ENCODE peak calls at places on chromosomes 3 and 15, in seven cellular contexts. M is body of pancreas, C is H1, D is HCT116, T is A549, Q is ovary, F is thyroid gland. S is an unnamed sample.

GRCh38 chr15:71792521-71792920 is 17.8 kb upstream of the NR2E3 start:
- DNase-seq in T (no peak), Q (no peak), M (no peak), C (no peak), F (no peak), D (no peak), S (no peak)

GRCh38 chr3:99128740-99129505 is 227.4 kb upstream of the DCBLD2 start:
- DNase-seq in M (no peak), C (no peak), Q (no peak), T (no peak), F (no peak), D (peak; percentile 79), S (no peak)

GRCh38 chr15:97874139-97874538 is 86.4 kb upstream of the ARRDC4 start:
- DNase-seq in F (no peak), T (no peak), C (no peak), Q (no peak), D (no peak), M (no peak), S (no peak)

GRCh38 chr3:188712257-188712924 is 459.4 kb upstream of the TPRG1 start:
- DNase-seq in T (no peak), Q (no peak), M (no peak), C (no peak), F (no peak), D (no peak), S (no peak)

GRCh38 chr3:4740397-4741105 is 238.7 kb upstream of the BHLHE40 start:
- DNase-seq in T (no peak), D (no peak), Q (no peak), F (no peak), M (no peak), C (no peak), S (no peak)

GRCh38 chr3:120816728-120817127 is 74.2 kb downstream of the GTF2E1 start:
- DNase-seq in Q (peak; percentile 71), F (peak; percentile 88), C (no peak), M (peak; percentile 37), T (no peak), D (no peak), S (no peak)

GRCh38 chr3:113193298-113193697 is 18.1 kb upstream of the BOC start:
- DNase-seq in C (no peak), D (no peak), M (no peak), F (peak; percentile 47), T (no peak), Q (no peak), S (no peak)

GRCh38 chr3:49453621-49454315 is 16.3 kb upstream of the DAG1 start:
- DNase-seq in C (no peak), T (no peak), Q (no peak), D (no peak), M (no peak), F (no peak), S (no peak)

GRCh38 chr15:33243869-33244268 is 49.4 kb upstream of the FMN1 start:
- DNase-seq in D (no peak), F (no peak), M (no peak), C (no peak), Q (no peak), T (peak; percentile 92), S (no peak)

GRCh38 chr3:172918165-172918564 is 167.6 kb downstream of the ECT2 start:
- DNase-seq in D (no peak), Q (no peak), T (no peak), C (no peak), M (peak; percentile 24), F (no peak), S (no peak)

GRCh38 chr15:48627260-48627969 is 18.1 kb downstream of the FBN1 start:
- DNase-seq in Q (no peak), F (no peak), C (no peak), M (no peak), T (no peak), D (no peak), S (no peak)

GRCh38 chr3:187994221-187995085 is 159.5 kb upstream of the LPP start:
- DNase-seq in M (no peak), C (no peak), T (no peak), D (no peak), Q (no peak), F (no peak), S (no peak)

GRCh38 chr15:98611031-98611430 is 37.3 kb upstream of the IGF1R start:
- DNase-seq in F (no peak), C (peak; percentile 39), D (no peak), T (no peak), Q (no peak), M (peak; percentile 33), S (no peak)

GRCh38 chr3:187629711-187630110 is 40.5 kb downstream of the SST start:
- DNase-seq in C (no peak), M (no peak), D (no peak), T (no peak), F (no peak), Q (no peak), S (no peak)

GRCh38 chr3:6860911-6861330 is at the start of gene GRM7:
- DNase-seq in T (no peak), M (peak; percentile 19), D (no peak), F (no peak), C (peak; percentile 76), Q (peak; percentile 55), S (no peak)

GRCh38 chr15:92989469-92989868 is 89.3 kb downstream of the CHD2 start:
- DNase-seq in Q (no peak), C (no peak), T (no peak), F (no peak), M (no peak), D (no peak), S (no peak)

GRCh38 chr3:9747267-9747666 is 2.5 kb upstream of the OGG1 start:
- DNase-seq in Q (no peak), M (no peak), D (no peak), C (no peak), F (no peak), T (no peak), S (no peak)

GRCh38 chr3:178623666-178624255 is 87.5 kb downstream of the KCNMB2 start:
- DNase-seq in C (no peak), D (no peak), M (no peak), F (no peak), Q (peak; percentile 34), T (no peak), S (peak; percentile 6)

DNA sequence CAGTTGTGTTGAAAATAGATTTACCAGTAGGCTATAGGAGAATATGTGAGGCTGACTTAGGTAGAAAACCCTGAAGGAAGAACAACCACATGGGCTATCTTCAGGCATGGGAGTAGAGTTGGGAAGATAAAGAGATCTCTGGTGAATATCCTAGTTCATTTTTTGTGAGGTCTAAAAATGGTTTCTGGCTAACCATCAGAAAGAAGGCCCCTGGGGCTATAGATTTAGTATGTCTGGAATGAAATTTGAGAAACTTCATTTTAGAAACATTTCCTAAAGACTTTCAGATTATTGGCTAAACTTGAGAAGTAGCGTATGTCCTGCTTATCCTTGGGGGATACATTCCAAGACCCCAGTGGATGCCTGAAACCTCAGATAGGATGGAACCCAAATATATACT is 148.2 kb downstream of the NAALADL2 start:
- DNase-seq in Q (no peak), D (no peak), F (no peak), M (no peak), C (no peak), T (no peak), S (no peak)
- TF ChIP-seq POLR2A in Q (no peak), D (no peak), F (no peak), M (no peak), C (no peak), T (no peak), S (no peak)

DNA sequence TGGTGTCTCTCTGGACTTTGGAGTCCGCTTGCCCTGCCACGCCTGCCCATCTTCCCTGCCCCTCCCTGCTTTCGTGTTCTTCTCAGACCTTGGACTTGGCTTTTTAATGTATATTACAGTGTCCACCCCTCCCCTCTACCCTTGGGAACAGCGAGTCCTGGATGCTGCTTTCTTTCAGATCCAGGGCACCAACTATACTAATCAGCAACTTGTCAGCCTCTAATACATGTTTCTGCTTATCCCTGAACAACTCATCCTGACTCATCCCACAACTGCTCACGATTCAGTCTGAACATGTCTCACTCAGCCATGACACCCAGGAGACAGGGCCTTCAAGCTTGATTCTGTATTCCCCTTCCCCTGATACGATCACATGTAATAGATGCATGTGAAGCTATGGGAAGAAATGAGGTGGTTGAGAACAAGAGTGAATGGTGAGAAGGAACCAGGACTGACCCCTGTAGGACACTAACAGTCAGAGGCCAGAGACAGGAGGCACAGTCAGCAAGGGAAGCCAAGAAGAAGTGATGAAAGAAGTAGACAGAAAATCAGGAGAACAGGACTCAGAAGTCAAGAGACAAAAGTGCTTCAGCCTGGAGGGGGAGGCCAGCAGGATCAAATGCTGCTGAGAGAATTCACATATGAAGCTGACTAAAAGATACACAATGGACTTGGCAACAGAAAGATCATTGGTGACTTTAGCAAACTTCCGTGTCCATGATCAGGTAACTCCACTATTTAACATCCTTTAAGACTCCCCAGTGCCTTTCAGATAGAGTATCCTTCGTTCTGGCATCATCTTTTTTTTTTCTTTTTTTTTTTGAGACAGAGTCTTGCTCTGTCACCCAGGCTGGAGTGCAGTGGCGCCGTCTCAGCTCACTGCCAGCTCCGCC is 35.4 kb downstream of the BCL2L10 start:
- DNase-seq in M (no peak), C (no peak), Q (no peak), T (peak; percentile 71), D (peak; percentile 37), F (no peak), S (peak; percentile 14)
- TF ChIP-seq POLR2A in M (no peak), C (no peak), Q (no peak), T (no peak), D (no peak), F (no peak), S (no peak)

DNA sequence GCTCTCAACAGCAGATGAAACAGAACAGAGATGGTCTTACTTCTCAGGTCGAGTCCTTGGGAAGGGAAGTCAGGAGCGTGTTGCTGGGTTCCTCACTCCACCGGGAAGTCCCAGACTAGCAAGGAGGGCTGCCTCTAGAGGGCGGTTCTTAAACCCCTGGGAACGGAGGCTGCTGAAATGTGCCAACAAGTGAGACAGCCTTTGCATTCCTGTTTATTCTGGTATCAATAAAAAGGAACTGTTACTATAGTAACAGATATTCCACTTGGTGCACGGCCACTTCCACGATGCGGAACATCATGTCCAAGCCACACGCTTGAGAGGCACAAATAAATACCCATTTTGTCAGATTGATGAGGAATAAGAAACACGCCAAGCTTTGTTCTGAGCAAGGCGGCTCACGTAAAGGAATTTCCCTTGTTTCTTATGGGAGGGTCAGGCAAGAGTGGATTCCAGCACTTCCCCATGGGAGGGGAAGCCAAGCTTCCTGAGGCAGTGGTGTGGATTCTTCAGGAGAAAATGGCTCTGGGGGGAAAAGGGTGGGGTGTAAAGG is at the start of gene FAM107A:
- DNase-seq in M (peak; percentile 52), T (no peak), D (no peak), Q (no peak), F (peak; percentile 67), C (peak; percentile 59), S (no peak)
- TF ChIP-seq POLR2A in M (no peak), T (no peak), D (no peak), Q (no peak), F (no peak), C (no peak), S (no peak)

DNA sequence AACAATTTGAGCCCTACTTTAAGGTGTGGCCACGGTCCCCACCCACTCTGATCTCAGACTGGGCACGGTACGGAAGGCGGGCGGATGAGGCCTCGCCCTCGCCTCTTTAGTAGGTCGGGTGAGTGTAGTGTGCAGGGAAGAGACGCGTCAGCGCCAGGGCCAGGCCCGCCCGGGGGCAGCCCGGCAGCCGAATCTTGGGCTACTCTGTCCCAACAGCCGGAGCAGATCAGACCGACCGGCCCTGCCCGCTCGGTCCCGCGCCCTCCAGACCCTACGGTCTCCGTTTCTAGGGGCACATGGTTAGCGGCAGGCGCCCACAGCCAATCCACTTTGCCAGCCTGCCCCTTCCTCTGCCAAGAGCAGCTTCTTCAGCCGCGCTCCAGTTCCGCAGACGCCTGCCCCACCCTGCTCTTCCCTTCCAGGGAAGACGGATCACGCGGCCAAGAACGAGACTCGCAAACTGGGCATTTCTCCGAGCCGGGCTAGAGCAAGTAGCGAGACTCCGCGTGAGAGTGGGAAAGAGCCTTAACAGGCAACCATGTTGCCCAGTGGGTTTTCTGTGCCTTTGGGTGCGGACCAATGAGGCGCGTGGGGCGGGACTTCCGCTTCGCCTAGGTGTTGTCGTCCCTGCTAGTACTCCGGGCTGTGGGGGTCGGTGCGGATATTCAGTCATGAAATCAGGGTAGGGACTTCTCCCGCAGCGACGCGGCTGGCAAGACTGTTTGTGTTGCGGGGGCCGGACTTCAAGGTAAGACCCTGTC is at the start of gene RNF13:
- DNase-seq in T (peak; percentile 85), M (peak; percentile 98), F (peak; percentile 99), Q (peak; percentile 96), C (peak; percentile 94), D (peak; percentile 87), S (peak; percentile 91)
- TF ChIP-seq POLR2A in T (peak; percentile 78), M (peak; percentile 77), F (no peak), Q (peak; percentile 55), C (peak; percentile 67), D (peak; percentile 95), S (peak; percentile 90)

S was measured in erythroblast.